ENCODE peak calls at places on chromosome 6, in ten cellular contexts. Y, S, A, F, N, O, E, D, W and P are unnamed samples.

GRCh38 chr6:47919875-47920274 is 138.0 kb downstream of the OPN5 start:
- DNase-seq in Y (no peak), S (no peak), A (no peak), F (no peak), N (no peak), O (no peak), E (no peak), D (no peak), W (no peak), P (no peak)

GRCh38 chr6:36560822-36561221 is 13.5 kb upstream of the STK38 start:
- DNase-seq in Y (no peak), S (no peak), A (no peak), F (no peak), N (no peak), O (no peak), E (no peak), D (no peak), W (no peak), P (no peak)

GRCh38 chr6:149063443-149063842 is 254.1 kb upstream of the TAB2 start:
- DNase-seq in Y (no peak), S (no peak), A (no peak), F (no peak), N (no peak), O (no peak), E (no peak), D (no peak), W (no peak), P (no peak)

GRCh38 chr6:135030532-135031178 is 24.0 kb downstream of the HBS1L start:
- DNase-seq in Y (no peak), S (no peak), A (no peak), F (no peak), N (no peak), O (no peak), E (no peak), D (no peak), W (no peak), P (no peak)

GRCh38 chr6:116111552-116112528 is 11.2 kb downstream of the NT5DC1 start:
- DNase-seq in Y (no peak), S (no peak), A (no peak), F (no peak), N (peak), O (no peak), E (no peak), D (no peak), W (no peak), P (no peak)

GRCh38 chr6:6392214-6393068 is 72.0 kb upstream of the F13A1 start:
- DNase-seq in Y (no peak), S (no peak), A (no peak), F (no peak), N (peak), O (no peak), E (no peak), D (no peak), W (no peak), P (no peak)

GRCh38 chr6:101543796-101544195 is 150.3 kb downstream of the GRIK2 start:
- DNase-seq in Y (no peak), S (no peak), A (no peak), F (no peak), N (no peak), O (no peak), E (no peak), D (no peak), W (no peak), P (no peak)

GRCh38 chr6:25601797-25602679 is 50.0 kb upstream of the SCGN start:
- DNase-seq in Y (no peak), S (peak), A (peak), F (peak), N (peak), O (peak), E (no peak), D (no peak), W (no peak), P (peak)

GRCh38 chr6:42226251-42227143 is 8.8 kb upstream of the MRPS10 start:
- DNase-seq in Y (no peak), S (no peak), A (no peak), F (peak), N (no peak), O (no peak), E (no peak), D (no peak), W (no peak), P (no peak)

GRCh38 chr6:170372380-170373325 is 66.1 kb downstream of the FAM120B start:
- DNase-seq in Y (no peak), S (no peak), A (no peak), F (no peak), N (no peak), O (no peak), E (no peak), D (no peak), W (no peak), P (no peak)

GRCh38 chr6:47729019-47729418 is 30.6 kb downstream of the ADGRF4 start:
- DNase-seq in Y (no peak), S (no peak), A (no peak), F (no peak), N (no peak), O (no peak), E (no peak), D (no peak), W (no peak), P (no peak)

GRCh38 chr6:38973178-38974057 is 75.2 kb upstream of the GLP1R start:
- DNase-seq in Y (no peak), S (no peak), A (peak), F (peak), N (peak), O (no peak), E (no peak), D (peak), W (no peak), P (peak)

GRCh38 chr6:156719395-156719719 is 57.8 kb upstream of the ARID1B start:
- DNase-seq in Y (no peak), S (no peak), A (no peak), F (no peak), N (no peak), O (no peak), E (no peak), D (peak), W (no peak), P (no peak)

GRCh38 chr6:56649053-56649769 is 6.5 kb upstream of the DST start:
- DNase-seq in Y (no peak), S (no peak), A (no peak), F (no peak), N (no peak), O (no peak), E (no peak), D (no peak), W (no peak), P (no peak)

GRCh38 chr6:37486440-37486839 is 13.3 kb downstream of the CCDC167 start:
- DNase-seq in Y (no peak), S (no peak), A (no peak), F (no peak), N (no peak), O (no peak), E (no peak), D (no peak), W (no peak), P (no peak)

GRCh38 chr6:46828939-46829338 is 35.8 kb downstream of the MEP1A start:
- DNase-seq in Y (no peak), S (no peak), A (no peak), F (no peak), N (no peak), O (no peak), E (no peak), D (no peak), W (no peak), P (no peak)

GRCh38 chr6:11632795-11633511 is 95.4 kb downstream of the TMEM170B start:
- DNase-seq in Y (no peak), S (no peak), A (no peak), F (no peak), N (no peak), O (no peak), E (no peak), D (no peak), W (no peak), P (no peak)

GRCh38 chr6:145722190-145722589 is 13.1 kb downstream of the EPM2A start:
- DNase-seq in Y (no peak), S (no peak), A (no peak), F (no peak), N (no peak), O (no peak), E (no peak), D (no peak), W (no peak), P (no peak)

GRCh38 chr6:21942910-21943309 is 349.4 kb downstream of the SOX4 start:
- DNase-seq in Y (no peak), S (no peak), A (no peak), F (no peak), N (no peak), O (no peak), E (no peak), D (no peak), W (no peak), P (no peak)

GRCh38 chr6:138620630-138621029 is 121.3 kb upstream of the NHSL1 start:
- DNase-seq in Y (no peak), S (no peak), A (no peak), F (no peak), N (no peak), O (no peak), E (no peak), D (no peak), W (no peak), P (no peak)

GRCh38 chr6:83867527-83868161 is 8.2 kb downstream of the CYB5R4 start:
- DNase-seq in Y (peak), S (peak), A (peak), F (peak), N (peak), O (no peak), E (no peak), D (no peak), W (no peak), P (peak)

GRCh38 chr6:3696525-3696924 is 55.0 kb downstream of the PXDC1 start:
- DNase-seq in Y (no peak), S (peak), A (no peak), F (no peak), N (no peak), O (no peak), E (no peak), D (no peak), W (no peak), P (no peak)

GRCh38 chr6:5584072-5584471 is 322.8 kb downstream of the FARS2 start:
- DNase-seq in Y (no peak), S (no peak), A (peak), F (peak), N (no peak), O (no peak), E (no peak), D (no peak), W (no peak), P (peak)

GRCh38 chr6:134379086-134379485 is 61.2 kb upstream of the SGK1 start:
- DNase-seq in Y (no peak), S (no peak), A (no peak), F (no peak), N (peak), O (no peak), E (no peak), D (peak), W (peak), P (no peak)

GRCh38 chr6:126633362-126633761 is 293.4 kb downstream of the CENPW start:
- DNase-seq in Y (no peak), S (no peak), A (no peak), F (no peak), N (no peak), O (no peak), E (no peak), D (no peak), W (no peak), P (no peak)

GRCh38 chr6:32659856-32660595 is 6.4 kb downstream of the HLA-DQB1 start:
- DNase-seq in Y (no peak), S (no peak), A (no peak), F (no peak), N (peak), O (no peak), E (no peak), D (no peak), W (no peak), P (no peak)

GRCh38 chr6:48075181-48075580 is 35.8 kb downstream of the PTCHD4 start:
- DNase-seq in Y (no peak), S (no peak), A (no peak), F (no peak), N (no peak), O (no peak), E (no peak), D (no peak), W (no peak), P (no peak)

GRCh38 chr6:132020138-132020551 is 69.0 kb upstream of the CCN2 start:
- DNase-seq in Y (peak), S (no peak), A (no peak), F (no peak), N (no peak), O (no peak), E (no peak), D (no peak), W (no peak), P (no peak)

GRCh38 chr6:38773338-38773737 is 58.2 kb downstream of the DNAH8 start:
- DNase-seq in Y (no peak), S (no peak), A (no peak), F (no peak), N (peak), O (no peak), E (no peak), D (no peak), W (no peak), P (no peak)

GRCh38 chr6:116062496-116062895 is 1.8 kb upstream of the FRK start:
- DNase-seq in Y (no peak), S (no peak), A (no peak), F (no peak), N (no peak), O (no peak), E (no peak), D (no peak), W (no peak), P (no peak)

GRCh38 chr6:149211046-149211571 is 106.4 kb upstream of the TAB2 start:
- DNase-seq in Y (no peak), S (no peak), A (no peak), F (no peak), N (peak), O (no peak), E (no peak), D (no peak), W (no peak), P (no peak)

GRCh38 chr6:79076160-79076559 is 1.9 kb downstream of the PHIP start:
- DNase-seq in Y (no peak), S (peak), A (no peak), F (no peak), N (peak), O (no peak), E (no peak), D (no peak), W (no peak), P (no peak)

GRCh38 chr6:17945575-17945974 is 41.9 kb downstream of the KIF13A start:
- DNase-seq in Y (no peak), S (no peak), A (no peak), F (no peak), N (no peak), O (no peak), E (no peak), D (no peak), W (no peak), P (no peak)

GRCh38 chr6:56683882-56684281 is 41.2 kb upstream of the DST start:
- DNase-seq in Y (no peak), S (no peak), A (peak), F (peak), N (no peak), O (no peak), E (no peak), D (no peak), W (no peak), P (peak)

GRCh38 chr6:55704421-55704820 is 125.4 kb upstream of the HMGCLL1 start:
- DNase-seq in Y (no peak), S (no peak), A (peak), F (peak), N (no peak), O (no peak), E (no peak), D (no peak), W (no peak), P (peak)

GRCh38 chr6:80872194-80872950 is 765.9 kb downstream of the BCKDHB start:
- DNase-seq in Y (no peak), S (no peak), A (peak), F (no peak), N (no peak), O (no peak), E (no peak), D (no peak), W (no peak), P (no peak)

GRCh38 chr6:160036331-160036695 is 67.4 kb downstream of the IGF2R start:
- DNase-seq in Y (no peak), S (no peak), A (no peak), F (no peak), N (no peak), O (no peak), E (no peak), D (no peak), W (no peak), P (no peak)

GRCh38 chr6:10425973-10426780 is 11.3 kb upstream of the TFAP2A start:
- DNase-seq in Y (no peak), S (peak), A (no peak), F (no peak), N (peak), O (no peak), E (no peak), D (no peak), W (peak), P (no peak)